ENCODE peak calls at places on chromosomes 6 and 20, in eight cellular contexts. One of them, this sample, is unnamed.

GRCh38 chr20:12594410-12595130 is 414.2 kb upstream of the SPTLC3 start:
- DNase-seq in fibroblast of lung: peak; percentile 14
- DNase-seq in activated T-cell treated with anti-CD3 and anti-CD28 coated beads for 1 hour: no peak
- DNase-seq in A549: peak; percentile 57
- DNase-seq in activated T-helper 1 cell treated with Interleukin-2 at 50 U/mL for 16 hours: no peak
- DNase-seq in activated gamma-delta T cell treated with anti-CD3 and anti-CD28 coated beads, Interleukin-2, amount 50 U/mL, for 16 hours: no peak
- DNase-seq in activated T-helper 9 cell treated with anti-CD3 and anti-CD28 coated beads, Interleukin-2, amount 50 U/mL, for 16 hours: no peak
- DNase-seq in fibroblast of gingiva: no peak
- DNase-seq in this sample: no peak

GRCh38 chr20:36591281-36591680 is 14.3 kb upstream of the RAB5IF start:
- DNase-seq in fibroblast of lung: no peak
- DNase-seq in activated T-cell treated with anti-CD3 and anti-CD28 coated beads for 1 hour: no peak
- DNase-seq in A549: no peak
- DNase-seq in activated T-helper 1 cell treated with Interleukin-2 at 50 U/mL for 16 hours: no peak
- DNase-seq in activated gamma-delta T cell treated with anti-CD3 and anti-CD28 coated beads, Interleukin-2, amount 50 U/mL, for 16 hours: no peak
- DNase-seq in activated T-helper 9 cell treated with anti-CD3 and anti-CD28 coated beads, Interleukin-2, amount 50 U/mL, for 16 hours: no peak
- DNase-seq in fibroblast of gingiva: no peak
- DNase-seq in this sample: no peak

GRCh38 chr6:50850223-50850751 is 31.6 kb downstream of the TFAP2B start:
- DNase-seq in fibroblast of lung: no peak
- DNase-seq in activated T-cell treated with anti-CD3 and anti-CD28 coated beads for 1 hour: no peak
- DNase-seq in A549: no peak
- DNase-seq in activated T-helper 1 cell treated with Interleukin-2 at 50 U/mL for 16 hours: no peak
- DNase-seq in activated gamma-delta T cell treated with anti-CD3 and anti-CD28 coated beads, Interleukin-2, amount 50 U/mL, for 16 hours: no peak
- DNase-seq in activated T-helper 9 cell treated with anti-CD3 and anti-CD28 coated beads, Interleukin-2, amount 50 U/mL, for 16 hours: no peak
- DNase-seq in fibroblast of gingiva: peak; percentile 79
- DNase-seq in this sample: peak; percentile 61

GRCh38 chr6:40695114-40695513 is 108.0 kb upstream of the LRFN2 start:
- DNase-seq in fibroblast of lung: no peak
- DNase-seq in activated T-cell treated with anti-CD3 and anti-CD28 coated beads for 1 hour: no peak
- DNase-seq in A549: peak; percentile 6
- DNase-seq in activated T-helper 1 cell treated with Interleukin-2 at 50 U/mL for 16 hours: no peak
- DNase-seq in activated gamma-delta T cell treated with anti-CD3 and anti-CD28 coated beads, Interleukin-2, amount 50 U/mL, for 16 hours: no peak
- DNase-seq in activated T-helper 9 cell treated with anti-CD3 and anti-CD28 coated beads, Interleukin-2, amount 50 U/mL, for 16 hours: no peak
- DNase-seq in fibroblast of gingiva: no peak
- DNase-seq in this sample: no peak

GRCh38 chr20:46801003-46801702 is 91.7 kb downstream of the SLC2A10 start:
- DNase-seq in fibroblast of lung: no peak
- DNase-seq in activated T-cell treated with anti-CD3 and anti-CD28 coated beads for 1 hour: no peak
- DNase-seq in A549: no peak
- DNase-seq in activated T-helper 1 cell treated with Interleukin-2 at 50 U/mL for 16 hours: no peak
- DNase-seq in activated gamma-delta T cell treated with anti-CD3 and anti-CD28 coated beads, Interleukin-2, amount 50 U/mL, for 16 hours: no peak
- DNase-seq in activated T-helper 9 cell treated with anti-CD3 and anti-CD28 coated beads, Interleukin-2, amount 50 U/mL, for 16 hours: no peak
- DNase-seq in fibroblast of gingiva: no peak
- DNase-seq in this sample: no peak

GRCh38 chr6:16985484-16986284 is 116.2 kb upstream of the STMND1 start:
- DNase-seq in fibroblast of lung: peak; percentile 86
- DNase-seq in activated T-cell treated with anti-CD3 and anti-CD28 coated beads for 1 hour: no peak
- DNase-seq in A549: no peak
- DNase-seq in activated T-helper 1 cell treated with Interleukin-2 at 50 U/mL for 16 hours: no peak
- DNase-seq in activated gamma-delta T cell treated with anti-CD3 and anti-CD28 coated beads, Interleukin-2, amount 50 U/mL, for 16 hours: no peak
- DNase-seq in activated T-helper 9 cell treated with anti-CD3 and anti-CD28 coated beads, Interleukin-2, amount 50 U/mL, for 16 hours: no peak
- DNase-seq in fibroblast of gingiva: peak; percentile 98
- DNase-seq in this sample: no peak

GRCh38 chr6:34475167-34476047 is 9.5 kb downstream of the PACSIN1 start:
- DNase-seq in fibroblast of lung: no peak
- DNase-seq in activated T-cell treated with anti-CD3 and anti-CD28 coated beads for 1 hour: no peak
- DNase-seq in A549: no peak
- DNase-seq in activated T-helper 1 cell treated with Interleukin-2 at 50 U/mL for 16 hours: no peak
- DNase-seq in activated gamma-delta T cell treated with anti-CD3 and anti-CD28 coated beads, Interleukin-2, amount 50 U/mL, for 16 hours: no peak
- DNase-seq in activated T-helper 9 cell treated with anti-CD3 and anti-CD28 coated beads, Interleukin-2, amount 50 U/mL, for 16 hours: no peak
- DNase-seq in fibroblast of gingiva: peak; percentile 14
- DNase-seq in this sample: no peak

GRCh38 chr20:38751360-38751976 is 3.2 kb downstream of the ACTR5 start:
- DNase-seq in fibroblast of lung: peak; percentile 59
- DNase-seq in activated T-cell treated with anti-CD3 and anti-CD28 coated beads for 1 hour: no peak
- DNase-seq in A549: peak; percentile 52
- DNase-seq in activated T-helper 1 cell treated with Interleukin-2 at 50 U/mL for 16 hours: no peak
- DNase-seq in activated gamma-delta T cell treated with anti-CD3 and anti-CD28 coated beads, Interleukin-2, amount 50 U/mL, for 16 hours: no peak
- DNase-seq in activated T-helper 9 cell treated with anti-CD3 and anti-CD28 coated beads, Interleukin-2, amount 50 U/mL, for 16 hours: no peak
- DNase-seq in fibroblast of gingiva: peak; percentile 16
- DNase-seq in this sample: peak; percentile 26

GRCh38 chr20:51093240-51093763 is 70.4 kb upstream of the KCNG1 start:
- DNase-seq in fibroblast of lung: no peak
- DNase-seq in activated T-cell treated with anti-CD3 and anti-CD28 coated beads for 1 hour: no peak
- DNase-seq in A549: no peak
- DNase-seq in activated T-helper 1 cell treated with Interleukin-2 at 50 U/mL for 16 hours: no peak
- DNase-seq in activated gamma-delta T cell treated with anti-CD3 and anti-CD28 coated beads, Interleukin-2, amount 50 U/mL, for 16 hours: no peak
- DNase-seq in activated T-helper 9 cell treated with anti-CD3 and anti-CD28 coated beads, Interleukin-2, amount 50 U/mL, for 16 hours: no peak
- DNase-seq in fibroblast of gingiva: no peak
- DNase-seq in this sample: no peak

GRCh38 chr6:120869397-120869796 is 464.9 kb downstream of the TBC1D32 start:
- DNase-seq in fibroblast of lung: no peak
- DNase-seq in activated T-cell treated with anti-CD3 and anti-CD28 coated beads for 1 hour: no peak
- DNase-seq in A549: no peak
- DNase-seq in activated T-helper 1 cell treated with Interleukin-2 at 50 U/mL for 16 hours: no peak
- DNase-seq in activated gamma-delta T cell treated with anti-CD3 and anti-CD28 coated beads, Interleukin-2, amount 50 U/mL, for 16 hours: no peak
- DNase-seq in activated T-helper 9 cell treated with anti-CD3 and anti-CD28 coated beads, Interleukin-2, amount 50 U/mL, for 16 hours: no peak
- DNase-seq in fibroblast of gingiva: no peak
- DNase-seq in this sample: no peak

GRCh38 chr6:80767808-80768207 is 661.3 kb downstream of the BCKDHB start:
- DNase-seq in fibroblast of lung: peak; percentile 89
- DNase-seq in activated T-cell treated with anti-CD3 and anti-CD28 coated beads for 1 hour: no peak
- DNase-seq in A549: no peak
- DNase-seq in activated T-helper 1 cell treated with Interleukin-2 at 50 U/mL for 16 hours: no peak
- DNase-seq in activated gamma-delta T cell treated with anti-CD3 and anti-CD28 coated beads, Interleukin-2, amount 50 U/mL, for 16 hours: no peak
- DNase-seq in activated T-helper 9 cell treated with anti-CD3 and anti-CD28 coated beads, Interleukin-2, amount 50 U/mL, for 16 hours: no peak
- DNase-seq in fibroblast of gingiva: peak; percentile 59
- DNase-seq in this sample: peak; percentile 50

GRCh38 chr6:157066781-157067491 is 256.4 kb downstream of the TMEM242 start:
- DNase-seq in fibroblast of lung: no peak
- DNase-seq in activated T-cell treated with anti-CD3 and anti-CD28 coated beads for 1 hour: no peak
- DNase-seq in A549: no peak
- DNase-seq in activated T-helper 1 cell treated with Interleukin-2 at 50 U/mL for 16 hours: no peak
- DNase-seq in activated gamma-delta T cell treated with anti-CD3 and anti-CD28 coated beads, Interleukin-2, amount 50 U/mL, for 16 hours: no peak
- DNase-seq in activated T-helper 9 cell treated with anti-CD3 and anti-CD28 coated beads, Interleukin-2, amount 50 U/mL, for 16 hours: no peak
- DNase-seq in fibroblast of gingiva: no peak
- DNase-seq in this sample: no peak

GRCh38 chr20:63740070-63740500 is 509 bp downstream of the SLC2A4RG start:
- DNase-seq in fibroblast of lung: peak; percentile 37
- DNase-seq in activated T-cell treated with anti-CD3 and anti-CD28 coated beads for 1 hour: no peak
- DNase-seq in A549: no peak
- DNase-seq in activated T-helper 1 cell treated with Interleukin-2 at 50 U/mL for 16 hours: peak; percentile 53
- DNase-seq in activated gamma-delta T cell treated with anti-CD3 and anti-CD28 coated beads, Interleukin-2, amount 50 U/mL, for 16 hours: no peak
- DNase-seq in activated T-helper 9 cell treated with anti-CD3 and anti-CD28 coated beads, Interleukin-2, amount 50 U/mL, for 16 hours: peak; percentile 33
- DNase-seq in fibroblast of gingiva: peak; percentile 50
- DNase-seq in this sample: peak; percentile 20

GRCh38 chr6:80872194-80872950 is 765.9 kb downstream of the BCKDHB start:
- DNase-seq in fibroblast of lung: peak; percentile 1
- DNase-seq in activated T-cell treated with anti-CD3 and anti-CD28 coated beads for 1 hour: no peak
- DNase-seq in A549: no peak
- DNase-seq in activated T-helper 1 cell treated with Interleukin-2 at 50 U/mL for 16 hours: no peak
- DNase-seq in activated gamma-delta T cell treated with anti-CD3 and anti-CD28 coated beads, Interleukin-2, amount 50 U/mL, for 16 hours: no peak
- DNase-seq in activated T-helper 9 cell treated with anti-CD3 and anti-CD28 coated beads, Interleukin-2, amount 50 U/mL, for 16 hours: no peak
- DNase-seq in fibroblast of gingiva: peak; percentile 36
- DNase-seq in this sample: peak; percentile 33

GRCh38 chr20:6034134-6034969 is 19.5 kb downstream of the LRRN4 start:
- DNase-seq in fibroblast of lung: peak; percentile 28
- DNase-seq in activated T-cell treated with anti-CD3 and anti-CD28 coated beads for 1 hour: no peak
- DNase-seq in A549: no peak
- DNase-seq in activated T-helper 1 cell treated with Interleukin-2 at 50 U/mL for 16 hours: no peak
- DNase-seq in activated gamma-delta T cell treated with anti-CD3 and anti-CD28 coated beads, Interleukin-2, amount 50 U/mL, for 16 hours: no peak
- DNase-seq in activated T-helper 9 cell treated with anti-CD3 and anti-CD28 coated beads, Interleukin-2, amount 50 U/mL, for 16 hours: no peak
- DNase-seq in fibroblast of gingiva: no peak
- DNase-seq in this sample: no peak

GRCh38 chr20:50308513-50309279 is 118.1 kb downstream of the CEBPB start:
- DNase-seq in fibroblast of lung: peak; percentile 100
- DNase-seq in activated T-cell treated with anti-CD3 and anti-CD28 coated beads for 1 hour: no peak
- DNase-seq in A549: peak; percentile 98
- DNase-seq in activated T-helper 1 cell treated with Interleukin-2 at 50 U/mL for 16 hours: no peak
- DNase-seq in activated gamma-delta T cell treated with anti-CD3 and anti-CD28 coated beads, Interleukin-2, amount 50 U/mL, for 16 hours: no peak
- DNase-seq in activated T-helper 9 cell treated with anti-CD3 and anti-CD28 coated beads, Interleukin-2, amount 50 U/mL, for 16 hours: no peak
- DNase-seq in fibroblast of gingiva: peak; percentile 99
- DNase-seq in this sample: peak; percentile 92

GRCh38 chr6:135334169-135334568 is 153.1 kb downstream of the MYB start:
- DNase-seq in fibroblast of lung: peak; percentile 14
- DNase-seq in activated T-cell treated with anti-CD3 and anti-CD28 coated beads for 1 hour: no peak
- DNase-seq in A549: peak; percentile 22
- DNase-seq in activated T-helper 1 cell treated with Interleukin-2 at 50 U/mL for 16 hours: no peak
- DNase-seq in activated gamma-delta T cell treated with anti-CD3 and anti-CD28 coated beads, Interleukin-2, amount 50 U/mL, for 16 hours: no peak
- DNase-seq in activated T-helper 9 cell treated with anti-CD3 and anti-CD28 coated beads, Interleukin-2, amount 50 U/mL, for 16 hours: no peak
- DNase-seq in fibroblast of gingiva: peak; percentile 4
- DNase-seq in this sample: no peak

GRCh38 chr6:2988076-2988425 is 11.6 kb upstream of the NQO2 start:
- DNase-seq in fibroblast of lung: no peak
- DNase-seq in activated T-cell treated with anti-CD3 and anti-CD28 coated beads for 1 hour: no peak
- DNase-seq in A549: no peak
- DNase-seq in activated T-helper 1 cell treated with Interleukin-2 at 50 U/mL for 16 hours: no peak
- DNase-seq in activated gamma-delta T cell treated with anti-CD3 and anti-CD28 coated beads, Interleukin-2, amount 50 U/mL, for 16 hours: no peak
- DNase-seq in activated T-helper 9 cell treated with anti-CD3 and anti-CD28 coated beads, Interleukin-2, amount 50 U/mL, for 16 hours: no peak
- DNase-seq in fibroblast of gingiva: no peak
- DNase-seq in this sample: no peak

GRCh38 chr6:11497881-11498280 is 39.7 kb upstream of the TMEM170B start:
- DNase-seq in fibroblast of lung: no peak
- DNase-seq in activated T-cell treated with anti-CD3 and anti-CD28 coated beads for 1 hour: no peak
- DNase-seq in A549: no peak
- DNase-seq in activated T-helper 1 cell treated with Interleukin-2 at 50 U/mL for 16 hours: no peak
- DNase-seq in activated gamma-delta T cell treated with anti-CD3 and anti-CD28 coated beads, Interleukin-2, amount 50 U/mL, for 16 hours: no peak
- DNase-seq in activated T-helper 9 cell treated with anti-CD3 and anti-CD28 coated beads, Interleukin-2, amount 50 U/mL, for 16 hours: no peak
- DNase-seq in fibroblast of gingiva: no peak
- DNase-seq in this sample: no peak

GRCh38 chr6:52595000-52595795 is 18.3 kb upstream of the TRAM2 start:
- DNase-seq in fibroblast of lung: peak; percentile 96
- DNase-seq in activated T-cell treated with anti-CD3 and anti-CD28 coated beads for 1 hour: no peak
- DNase-seq in A549: no peak
- DNase-seq in activated T-helper 1 cell treated with Interleukin-2 at 50 U/mL for 16 hours: no peak
- DNase-seq in activated gamma-delta T cell treated with anti-CD3 and anti-CD28 coated beads, Interleukin-2, amount 50 U/mL, for 16 hours: no peak
- DNase-seq in activated T-helper 9 cell treated with anti-CD3 and anti-CD28 coated beads, Interleukin-2, amount 50 U/mL, for 16 hours: no peak
- DNase-seq in fibroblast of gingiva: peak; percentile 93
- DNase-seq in this sample: peak; percentile 90

GRCh38 chr20:51529758-51530157 is 12.8 kb downstream of the NFATC2 start:
- DNase-seq in fibroblast of lung: peak; percentile 48
- DNase-seq in activated T-cell treated with anti-CD3 and anti-CD28 coated beads for 1 hour: peak; percentile 53
- DNase-seq in A549: no peak
- DNase-seq in activated T-helper 1 cell treated with Interleukin-2 at 50 U/mL for 16 hours: peak; percentile 30
- DNase-seq in activated gamma-delta T cell treated with anti-CD3 and anti-CD28 coated beads, Interleukin-2, amount 50 U/mL, for 16 hours: peak; percentile 58
- DNase-seq in activated T-helper 9 cell treated with anti-CD3 and anti-CD28 coated beads, Interleukin-2, amount 50 U/mL, for 16 hours: peak; percentile 69
- DNase-seq in fibroblast of gingiva: no peak
- DNase-seq in this sample: no peak

GRCh38 chr20:8144282-8145245 is 12.5 kb downstream of the PLCB1 start:
- DNase-seq in fibroblast of lung: peak; percentile 90
- DNase-seq in activated T-cell treated with anti-CD3 and anti-CD28 coated beads for 1 hour: no peak
- DNase-seq in A549: no peak
- DNase-seq in activated T-helper 1 cell treated with Interleukin-2 at 50 U/mL for 16 hours: no peak
- DNase-seq in activated gamma-delta T cell treated with anti-CD3 and anti-CD28 coated beads, Interleukin-2, amount 50 U/mL, for 16 hours: peak; percentile 3
- DNase-seq in activated T-helper 9 cell treated with anti-CD3 and anti-CD28 coated beads, Interleukin-2, amount 50 U/mL, for 16 hours: no peak
- DNase-seq in fibroblast of gingiva: peak; percentile 70
- DNase-seq in this sample: peak; percentile 67

GRCh38 chr6:125220712-125221111 is 67.1 kb downstream of the TPD52L1 start:
- DNase-seq in fibroblast of lung: no peak
- DNase-seq in activated T-cell treated with anti-CD3 and anti-CD28 coated beads for 1 hour: no peak
- DNase-seq in A549: no peak
- DNase-seq in activated T-helper 1 cell treated with Interleukin-2 at 50 U/mL for 16 hours: no peak
- DNase-seq in activated gamma-delta T cell treated with anti-CD3 and anti-CD28 coated beads, Interleukin-2, amount 50 U/mL, for 16 hours: no peak
- DNase-seq in activated T-helper 9 cell treated with anti-CD3 and anti-CD28 coated beads, Interleukin-2, amount 50 U/mL, for 16 hours: no peak
- DNase-seq in fibroblast of gingiva: peak; percentile 27
- DNase-seq in this sample: no peak

GRCh38 chr6:105850636-105851035 is 235.5 kb upstream of the PRDM1 start:
- DNase-seq in fibroblast of lung: no peak
- DNase-seq in activated T-cell treated with anti-CD3 and anti-CD28 coated beads for 1 hour: no peak
- DNase-seq in A549: no peak
- DNase-seq in activated T-helper 1 cell treated with Interleukin-2 at 50 U/mL for 16 hours: no peak
- DNase-seq in activated gamma-delta T cell treated with anti-CD3 and anti-CD28 coated beads, Interleukin-2, amount 50 U/mL, for 16 hours: no peak
- DNase-seq in activated T-helper 9 cell treated with anti-CD3 and anti-CD28 coated beads, Interleukin-2, amount 50 U/mL, for 16 hours: no peak
- DNase-seq in fibroblast of gingiva: no peak
- DNase-seq in this sample: no peak

GRCh38 chr20:45138451-45139300 is 14.4 kb upstream of the WFDC12 start:
- DNase-seq in fibroblast of lung: no peak
- DNase-seq in activated T-cell treated with anti-CD3 and anti-CD28 coated beads for 1 hour: peak; percentile 24
- DNase-seq in A549: peak; percentile 59
- DNase-seq in activated T-helper 1 cell treated with Interleukin-2 at 50 U/mL for 16 hours: peak; percentile 29
- DNase-seq in activated gamma-delta T cell treated with anti-CD3 and anti-CD28 coated beads, Interleukin-2, amount 50 U/mL, for 16 hours: no peak
- DNase-seq in activated T-helper 9 cell treated with anti-CD3 and anti-CD28 coated beads, Interleukin-2, amount 50 U/mL, for 16 hours: peak; percentile 33
- DNase-seq in fibroblast of gingiva: no peak
- DNase-seq in this sample: no peak

GRCh38 chr6:111971866-111972532 is 81.9 kb upstream of the CCN6 start:
- DNase-seq in fibroblast of lung: peak; percentile 49
- DNase-seq in activated T-cell treated with anti-CD3 and anti-CD28 coated beads for 1 hour: no peak
- DNase-seq in A549: no peak
- DNase-seq in activated T-helper 1 cell treated with Interleukin-2 at 50 U/mL for 16 hours: no peak
- DNase-seq in activated gamma-delta T cell treated with anti-CD3 and anti-CD28 coated beads, Interleukin-2, amount 50 U/mL, for 16 hours: no peak
- DNase-seq in activated T-helper 9 cell treated with anti-CD3 and anti-CD28 coated beads, Interleukin-2, amount 50 U/mL, for 16 hours: no peak
- DNase-seq in fibroblast of gingiva: no peak
- DNase-seq in this sample: no peak

GRCh38 chr20:21513181-21513663 is 642 bp downstream of the NKX2-2 start:
- DNase-seq in fibroblast of lung: no peak
- DNase-seq in activated T-cell treated with anti-CD3 and anti-CD28 coated beads for 1 hour: no peak
- DNase-seq in A549: no peak
- DNase-seq in activated T-helper 1 cell treated with Interleukin-2 at 50 U/mL for 16 hours: no peak
- DNase-seq in activated gamma-delta T cell treated with anti-CD3 and anti-CD28 coated beads, Interleukin-2, amount 50 U/mL, for 16 hours: no peak
- DNase-seq in activated T-helper 9 cell treated with anti-CD3 and anti-CD28 coated beads, Interleukin-2, amount 50 U/mL, for 16 hours: no peak
- DNase-seq in fibroblast of gingiva: no peak
- DNase-seq in this sample: no peak

GRCh38 chr6:31813463-31813849 is 1.6 kb downstream of the HSPA1L start:
- DNase-seq in fibroblast of lung: no peak
- DNase-seq in activated T-cell treated with anti-CD3 and anti-CD28 coated beads for 1 hour: no peak
- DNase-seq in A549: no peak
- DNase-seq in activated T-helper 1 cell treated with Interleukin-2 at 50 U/mL for 16 hours: no peak
- DNase-seq in activated gamma-delta T cell treated with anti-CD3 and anti-CD28 coated beads, Interleukin-2, amount 50 U/mL, for 16 hours: no peak
- DNase-seq in activated T-helper 9 cell treated with anti-CD3 and anti-CD28 coated beads, Interleukin-2, amount 50 U/mL, for 16 hours: no peak
- DNase-seq in fibroblast of gingiva: no peak
- DNase-seq in this sample: no peak

GRCh38 chr20:22387452-22387851 is 196.9 kb downstream of the FOXA2 start:
- DNase-seq in fibroblast of lung: no peak
- DNase-seq in activated T-cell treated with anti-CD3 and anti-CD28 coated beads for 1 hour: no peak
- DNase-seq in A549: no peak
- DNase-seq in activated T-helper 1 cell treated with Interleukin-2 at 50 U/mL for 16 hours: no peak
- DNase-seq in activated gamma-delta T cell treated with anti-CD3 and anti-CD28 coated beads, Interleukin-2, amount 50 U/mL, for 16 hours: no peak
- DNase-seq in activated T-helper 9 cell treated with anti-CD3 and anti-CD28 coated beads, Interleukin-2, amount 50 U/mL, for 16 hours: no peak
- DNase-seq in fibroblast of gingiva: no peak
- DNase-seq in this sample: no peak

GRCh38 chr6:166955121-166955864 is 1.1 kb downstream of the RNASET2 start:
- DNase-seq in fibroblast of lung: no peak
- DNase-seq in activated T-cell treated with anti-CD3 and anti-CD28 coated beads for 1 hour: no peak
- DNase-seq in A549: peak; percentile 3
- DNase-seq in activated T-helper 1 cell treated with Interleukin-2 at 50 U/mL for 16 hours: no peak
- DNase-seq in activated gamma-delta T cell treated with anti-CD3 and anti-CD28 coated beads, Interleukin-2, amount 50 U/mL, for 16 hours: no peak
- DNase-seq in activated T-helper 9 cell treated with anti-CD3 and anti-CD28 coated beads, Interleukin-2, amount 50 U/mL, for 16 hours: no peak
- DNase-seq in fibroblast of gingiva: no peak
- DNase-seq in this sample: no peak

GRCh38 chr20:16205505-16205904 is 367.7 kb downstream of the KIF16B start:
- DNase-seq in fibroblast of lung: no peak
- DNase-seq in activated T-cell treated with anti-CD3 and anti-CD28 coated beads for 1 hour: no peak
- DNase-seq in A549: no peak
- DNase-seq in activated T-helper 1 cell treated with Interleukin-2 at 50 U/mL for 16 hours: no peak
- DNase-seq in activated gamma-delta T cell treated with anti-CD3 and anti-CD28 coated beads, Interleukin-2, amount 50 U/mL, for 16 hours: no peak
- DNase-seq in activated T-helper 9 cell treated with anti-CD3 and anti-CD28 coated beads, Interleukin-2, amount 50 U/mL, for 16 hours: no peak
- DNase-seq in fibroblast of gingiva: no peak
- DNase-seq in this sample: no peak

GRCh38 chr20:6959900-6960312 is 192.4 kb downstream of the BMP2 start:
- DNase-seq in fibroblast of lung: peak; percentile 86
- DNase-seq in activated T-cell treated with anti-CD3 and anti-CD28 coated beads for 1 hour: no peak
- DNase-seq in A549: no peak
- DNase-seq in activated T-helper 1 cell treated with Interleukin-2 at 50 U/mL for 16 hours: no peak
- DNase-seq in activated gamma-delta T cell treated with anti-CD3 and anti-CD28 coated beads, Interleukin-2, amount 50 U/mL, for 16 hours: no peak
- DNase-seq in activated T-helper 9 cell treated with anti-CD3 and anti-CD28 coated beads, Interleukin-2, amount 50 U/mL, for 16 hours: no peak
- DNase-seq in fibroblast of gingiva: no peak
- DNase-seq in this sample: no peak

GRCh38 chr20:62027116-62027515 is 38.6 kb downstream of the TAF4 start:
- DNase-seq in fibroblast of lung: no peak
- DNase-seq in activated T-cell treated with anti-CD3 and anti-CD28 coated beads for 1 hour: no peak
- DNase-seq in A549: no peak
- DNase-seq in activated T-helper 1 cell treated with Interleukin-2 at 50 U/mL for 16 hours: no peak
- DNase-seq in activated gamma-delta T cell treated with anti-CD3 and anti-CD28 coated beads, Interleukin-2, amount 50 U/mL, for 16 hours: no peak
- DNase-seq in activated T-helper 9 cell treated with anti-CD3 and anti-CD28 coated beads, Interleukin-2, amount 50 U/mL, for 16 hours: no peak
- DNase-seq in fibroblast of gingiva: no peak
- DNase-seq in this sample: no peak

GRCh38 chr20:37552415-37552814 is 24.7 kb upstream of the BLCAP start:
- DNase-seq in fibroblast of lung: no peak
- DNase-seq in activated T-cell treated with anti-CD3 and anti-CD28 coated beads for 1 hour: no peak
- DNase-seq in A549: no peak
- DNase-seq in activated T-helper 1 cell treated with Interleukin-2 at 50 U/mL for 16 hours: no peak
- DNase-seq in activated gamma-delta T cell treated with anti-CD3 and anti-CD28 coated beads, Interleukin-2, amount 50 U/mL, for 16 hours: no peak
- DNase-seq in activated T-helper 9 cell treated with anti-CD3 and anti-CD28 coated beads, Interleukin-2, amount 50 U/mL, for 16 hours: no peak
- DNase-seq in fibroblast of gingiva: no peak
- DNase-seq in this sample: no peak

This sample was measured in fibroblast of the conjunctiva.